ENCODE peak calls at places on chromosomes 16 and 17, in nine cellular contexts. M is endothelial cell of umbilical vein, Y is H54, Q is lower leg skin, I is A549, W is GM12892, G is Peyer's patch, T is gastrocnemius medialis, X is heart left ventricle. F is an unnamed sample.

GRCh38 chr16:83272201-83272600 is 535.6 kb upstream of the HSBP1 start:
- DNase-seq in M (no peak), Y (no peak), Q (no peak), I (no peak), W (no peak), G (no peak), T (no peak), X (no peak), F (no peak)

GRCh38 chr17:16040710-16041251 is 41.2 kb downstream of the TTC19 start:
- DNase-seq in M (peak; percentile 12), Y (no peak), Q (no peak), I (no peak), W (no peak), G (no peak), T (no peak), X (no peak), F (peak; percentile 88)

GRCh38 chr17:35154486-35154885 is 6.9 kb downstream of the UNC45B start:
- DNase-seq in M (no peak), Y (no peak), Q (no peak), I (no peak), W (no peak), G (no peak), T (no peak), X (no peak), F (no peak)

GRCh38 chr17:32491371-32492280 is 4.8 kb downstream of the CDK5R1 start:
- DNase-seq in M (no peak), Y (no peak), Q (no peak), I (no peak), W (no peak), G (peak; percentile 46), T (no peak), X (no peak), F (no peak)

GRCh38 chr16:65909310-65910050 is 457.0 kb upstream of the CDH5 start:
- DNase-seq in M (no peak), Y (no peak), Q (no peak), I (no peak), W (no peak), G (no peak), T (no peak), X (no peak), F (no peak)

GRCh38 chr17:40023590-40024292 is 8.5 kb downstream of the CSF3 start:
- DNase-seq in M (peak; percentile 87), Y (no peak), Q (no peak), I (no peak), W (no peak), G (no peak), T (no peak), X (peak; percentile 60), F (peak; percentile 36)

GRCh38 chr17:74212262-74212912 is 984 bp upstream of the TTYH2 start:
- DNase-seq in M (peak; percentile 20), Y (no peak), Q (no peak), I (no peak), W (no peak), G (no peak), T (no peak), X (peak; percentile 39), F (peak; percentile 48)

GRCh38 chr17:45782889-45783592 is 1.1 kb upstream of the CRHR1 start:
- DNase-seq in M (peak; percentile 11), Y (no peak), Q (no peak), I (peak; percentile 58), W (no peak), G (no peak), T (no peak), X (no peak), F (no peak)

GRCh38 chr16:85514601-85515318 is 98.4 kb upstream of the GSE1 start:
- DNase-seq in M (no peak), Y (peak; percentile 97), Q (peak; percentile 93), I (peak; percentile 92), W (no peak), G (no peak), T (peak; percentile 28), X (peak; percentile 63), F (peak; percentile 77)

GRCh38 chr17:57662021-57662420 is 83.1 kb downstream of the CCDC182 start:
- DNase-seq in M (no peak), Y (no peak), Q (no peak), I (no peak), W (no peak), G (no peak), T (no peak), X (no peak), F (no peak)

GRCh38 chr17:15038656-15039055 is 226.5 kb downstream of the PMP22 start:
- DNase-seq in M (no peak), Y (no peak), Q (no peak), I (no peak), W (no peak), G (no peak), T (no peak), X (no peak), F (no peak)

GRCh38 chr17:27224526-27225315 is 69.2 kb upstream of the WSB1 start:
- DNase-seq in M (no peak), Y (no peak), Q (no peak), I (peak; percentile 69), W (no peak), G (no peak), T (no peak), X (no peak), F (no peak)

GRCh38 chr17:3813171-3813570 is 12.2 kb upstream of the ITGAE start:
- DNase-seq in M (no peak), Y (no peak), Q (peak; percentile 50), I (no peak), W (no peak), G (no peak), T (no peak), X (no peak), F (no peak)

GRCh38 chr17:40304464-40304863 is 4.5 kb upstream of the RARA start:
- DNase-seq in M (no peak), Y (no peak), Q (peak; percentile 72), I (no peak), W (no peak), G (no peak), T (no peak), X (no peak), F (no peak)

GRCh38 chr17:77501101-77501566 is 360.4 kb downstream of the SEC14L1 start:
- DNase-seq in M (no peak), Y (no peak), Q (peak; percentile 74), I (peak; percentile 57), W (no peak), G (no peak), T (no peak), X (no peak), F (peak; percentile 53)

GRCh38 chr17:34820922-34821321 is 140.3 kb downstream of the CCT6B start:
- DNase-seq in M (no peak), Y (no peak), Q (no peak), I (peak; percentile 29), W (no peak), G (no peak), T (no peak), X (no peak), F (no peak)

GRCh38 chr17:77681820-77682219 is 276.7 kb upstream of the TNRC6C start:
- DNase-seq in M (no peak), Y (no peak), Q (peak; percentile 83), I (no peak), W (no peak), G (no peak), T (peak; percentile 50), X (peak; percentile 65), F (peak; percentile 80)

DNA sequence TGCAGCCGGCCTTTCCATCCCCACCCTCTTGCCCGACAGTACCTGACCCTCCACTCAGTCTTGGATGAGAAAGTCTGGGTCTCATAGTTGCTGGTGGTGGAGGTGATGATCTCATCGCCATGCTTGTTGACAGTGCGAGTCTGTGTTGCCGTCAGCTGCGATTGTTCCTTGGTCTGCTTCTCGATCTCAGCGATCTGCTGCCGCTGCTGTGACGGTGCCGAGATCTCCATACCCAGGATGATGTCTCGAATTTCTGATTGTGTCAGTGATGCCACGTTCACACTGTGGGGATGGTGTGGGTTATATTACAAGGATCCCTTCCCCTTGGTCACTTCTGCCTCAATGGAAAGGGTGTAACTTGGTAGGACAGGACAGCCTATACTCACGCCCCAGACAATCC is 4.1 kb upstream of the RILP start:
- DNase-seq in M (no peak), Y (no peak), Q (no peak), I (no peak), W (no peak), G (no peak), T (no peak), X (no peak), F (no peak)
- TF ChIP-seq POLR2A in M (no peak), Y (no peak), Q (no peak), I (no peak), W (no peak), G (no peak), T (no peak), X (no peak), F (no peak)

DNA sequence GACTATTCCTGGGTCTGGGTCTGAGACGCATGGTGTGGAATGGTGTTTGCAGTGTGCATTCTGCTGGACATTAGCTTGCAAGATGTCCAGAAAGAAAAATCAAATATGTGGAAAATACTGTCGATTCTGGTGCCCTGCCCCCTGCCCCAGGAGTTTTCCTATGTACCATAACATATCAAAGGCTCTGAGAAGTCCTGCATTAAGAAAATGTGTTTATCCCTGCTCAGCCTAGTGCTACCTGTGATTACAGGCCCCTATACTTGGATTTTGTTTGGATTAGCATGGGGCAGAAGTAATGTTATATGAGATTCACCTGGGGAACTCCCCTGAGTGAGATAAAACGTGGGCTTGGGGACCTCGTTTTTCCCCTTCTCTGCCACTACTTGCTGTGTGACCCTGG is 325.0 kb downstream of the CBLN1 start:
- DNase-seq in M (no peak), Y (no peak), Q (no peak), I (no peak), W (no peak), G (no peak), T (no peak), X (no peak), F (no peak)
- TF ChIP-seq POLR2A in M (no peak), Y (no peak), Q (no peak), I (no peak), W (no peak), G (no peak), T (no peak), X (no peak), F (no peak)

GRCh38 chr16:24967074-24967473 is 48.1 kb downstream of the ARHGAP17 start:
- DNase-seq in M (no peak), Y (no peak), Q (no peak), I (no peak), W (no peak), G (no peak), T (no peak), X (no peak), F (no peak)
- TF ChIP-seq POLR2A in M (no peak), Y (no peak), Q (no peak), I (no peak), W (no peak), G (no peak), T (no peak), X (no peak), F (no peak)

DNA sequence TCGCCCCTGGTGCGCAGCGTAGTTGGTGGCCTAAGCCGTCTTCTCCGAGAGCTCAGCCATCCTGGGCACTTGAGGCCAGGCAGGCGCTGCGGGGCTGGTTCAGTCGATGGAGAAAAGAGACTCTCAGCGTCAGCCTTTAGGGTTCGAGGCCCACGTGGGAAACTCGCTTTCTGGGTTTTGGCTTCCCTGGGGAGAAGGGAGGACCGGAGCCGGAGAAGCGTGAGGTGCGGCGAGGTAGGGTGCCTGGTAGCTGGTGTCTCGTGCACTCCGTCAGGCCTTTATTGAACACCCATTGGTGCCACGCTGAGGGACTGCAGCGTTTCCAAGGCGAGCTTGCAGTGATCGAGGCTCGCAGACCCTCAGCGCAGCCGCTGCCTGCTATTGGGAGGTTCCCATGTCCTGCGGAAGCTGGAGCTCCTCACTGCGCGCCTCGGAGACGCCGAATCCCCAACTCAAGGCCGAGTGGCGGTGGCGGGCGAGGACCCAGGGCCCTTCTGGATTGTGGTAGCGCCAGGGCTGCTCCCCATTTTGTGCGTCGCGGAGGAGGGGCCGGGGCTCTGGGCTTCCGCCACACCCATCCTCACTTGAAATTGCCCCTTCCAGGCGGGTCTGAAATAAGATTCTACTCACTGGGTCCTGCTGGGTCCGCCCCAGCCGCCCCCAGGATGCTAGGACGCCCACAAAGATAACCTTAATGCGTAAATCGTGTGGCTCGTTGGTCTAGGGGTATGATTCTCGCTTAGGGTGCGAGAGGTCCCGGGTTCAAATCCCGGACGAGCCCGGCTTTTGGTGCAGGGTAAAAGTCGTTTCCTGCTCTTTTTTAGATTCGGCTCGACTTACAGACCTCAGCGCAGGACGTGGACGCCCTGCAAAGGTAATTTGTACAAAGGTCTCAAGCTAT is 1.2 kb downstream of the OR1F1 start:
- DNase-seq in M (peak; percentile 51), Y (peak; percentile 48), Q (no peak), I (peak; percentile 91), W (peak; percentile 33), G (peak; percentile 24), T (no peak), X (no peak), F (no peak)
- TF ChIP-seq POLR2A in M (no peak), Y (no peak), Q (no peak), I (peak; percentile 47), W (no peak), G (no peak), T (no peak), X (no peak), F (no peak)